ENCODE peak calls at places on chromosomes 1 and 21, in four cellular contexts. R is fibroblast of pulmonary artery, J is left ventricle myocardium inferior, B is prostate gland. I is an unnamed sample.

GRCh38 chr1:154752273-154753030 is 117.6 kb downstream of the KCNN3 start:
- DNase-seq in R (no peak), J (no peak), B (no peak), I (no peak)

GRCh38 chr1:54255026-54255425 is 55.1 kb downstream of the MRPL37 start:
- DNase-seq in J (no peak), B (no peak), R (peak; percentile 15), I (no peak)

GRCh38 chr1:162145966-162146696 is 76.6 kb downstream of the NOS1AP start:
- DNase-seq in R (no peak), B (no peak), J (no peak), I (no peak)

GRCh38 chr1:29516063-29516820 is 279.9 kb downstream of the PTPRU start:
- DNase-seq in B (no peak), J (no peak), R (no peak), I (no peak)

GRCh38 chr1:176595217-176595616 is 132.2 kb downstream of the PAPPA2 start:
- DNase-seq in B (no peak), J (no peak), R (no peak), I (no peak)

GRCh38 chr1:43432171-43432860 is 21.4 kb downstream of the HYI start:
- DNase-seq in R (no peak), J (no peak), B (no peak), I (no peak)

GRCh38 chr1:6300342-6301141 is 39.6 kb upstream of the GPR153 start:
- DNase-seq in R (no peak), B (no peak), J (no peak), I (peak; percentile 80)

GRCh38 chr1:221620437-221621384 is 121.2 kb downstream of the DUSP10 start:
- DNase-seq in B (no peak), R (peak; percentile 20), J (no peak), I (peak; percentile 47)

GRCh38 chr1:7478142-7478796 is 292.8 kb upstream of the VAMP3 start:
- DNase-seq in R (no peak), J (no peak), B (no peak), I (no peak)

GRCh38 chr1:165840419-165840818 is 13.0 kb downstream of the UCK2 start:
- DNase-seq in B (no peak), R (no peak), J (no peak), I (no peak)

GRCh38 chr1:117392776-117393175 is 25.5 kb downstream of the MAN1A2 start:
- DNase-seq in B (no peak), R (no peak), J (no peak), I (no peak)

GRCh38 chr1:208298593-208299233 is 54.5 kb upstream of the PLXNA2 start:
- DNase-seq in B (peak; percentile 89), J (no peak), R (no peak), I (no peak)

GRCh38 chr1:160021376-160022074 is 10.3 kb downstream of the PIGM start:
- DNase-seq in J (no peak), B (no peak), R (no peak), I (no peak)

GRCh38 chr1:232805269-232806070 is at the start of gene MAP10:
- DNase-seq in R (peak; percentile 81), J (peak; percentile 77), B (peak; percentile 22), I (peak; percentile 45)

GRCh38 chr21:26966978-26967913 is at the start of gene ADAMTS5:
- DNase-seq in B (peak; percentile 5), J (peak; percentile 51), R (peak; percentile 64), I (peak; percentile 47)

GRCh38 chr1:230359992-230360391 is 66.1 kb downstream of the PGBD5 start:
- DNase-seq in R (no peak), B (peak; percentile 20), J (no peak), I (peak; percentile 65)

GRCh38 chr1:203163891-203164635 is 11.6 kb downstream of the MYBPH start:
- DNase-seq in B (no peak), R (no peak), J (no peak), I (no peak)

GRCh38 chr1:221316491-221317056 is 425.3 kb downstream of the DUSP10 start:
- DNase-seq in J (no peak), R (peak; percentile 36), B (no peak), I (peak; percentile 16)

GRCh38 chr1:22325531-22326371 is 125.9 kb upstream of the ZBTB40 start:
- DNase-seq in B (no peak), J (no peak), R (no peak), I (no peak)

GRCh38 chr1:50047916-50048694 is 24.4 kb upstream of the AGBL4 start:
- DNase-seq in R (no peak), B (no peak), J (no peak), I (no peak)

GRCh38 chr1:67542747-67543146 is 112.5 kb upstream of the SERBP1 start:
- DNase-seq in B (no peak), R (no peak), J (no peak), I (no peak)

GRCh38 chr1:8739377-8739776 is 78.1 kb downstream of the RERE start:
- DNase-seq in B (no peak), R (no peak), J (no peak), I (no peak)

GRCh38 chr1:164137273-164137947 is 421.6 kb upstream of the PBX1 start:
- DNase-seq in B (no peak), R (no peak), J (no peak), I (no peak)

GRCh38 chr21:45846373-45847160 is 135.0 kb upstream of the COL6A1 start:
- DNase-seq in R (peak; percentile 48), J (peak; percentile 43), B (peak; percentile 72), I (no peak)

GRCh38 chr1:3691421-3692204 is 39.3 kb downstream of the TP73 start:
- DNase-seq in R (no peak), J (no peak), B (no peak), I (no peak)

GRCh38 chr1:60970081-60970509 is 112.3 kb upstream of the NFIA start:
- DNase-seq in B (no peak), R (peak; percentile 53), J (no peak), I (peak; percentile 42)

GRCh38 chr1:233722212-233722979 is 108.5 kb downstream of the KCNK1 start:
- DNase-seq in R (no peak), J (no peak), B (no peak), I (no peak)

GRCh38 chr1:198699167-198700015 is 60.6 kb downstream of the PTPRC start:
- DNase-seq in R (peak; percentile 51), J (no peak), B (peak; percentile 37), I (peak; percentile 81)

GRCh38 chr1:153390938-153391710 is at the start of gene S100A8:
- DNase-seq in J (peak; percentile 81), R (peak; percentile 2), B (peak; percentile 19), I (peak; percentile 82)

GRCh38 chr1:9465640-9466039 is 73.6 kb upstream of the SLC25A33 start:
- DNase-seq in B (no peak), J (no peak), R (no peak), I (no peak)

GRCh38 chr1:60281360-60281932 is 207.9 kb upstream of the C1orf87 start:
- DNase-seq in R (peak; percentile 87), J (peak; percentile 34), B (peak; percentile 63), I (peak; percentile 87)

GRCh38 chr21:35352066-35352770 is 303.1 kb upstream of the RUNX1 start:
- DNase-seq in R (peak; percentile 75), B (no peak), J (no peak), I (peak; percentile 89)

GRCh38 chr1:66605419-66605997 is 71.6 kb downstream of the SGIP1 start:
- DNase-seq in R (no peak), J (no peak), B (no peak), I (no peak)

GRCh38 chr1:161046574-161047167 is 894 bp upstream of the USF1 start:
- DNase-seq in J (no peak), R (no peak), B (no peak), I (no peak)

GRCh38 chr1:89179343-89179742 is 3.5 kb upstream of the GBP7 start:
- DNase-seq in J (no peak), R (no peak), B (no peak), I (no peak)
- H3K4me3 ChIP-seq in J (no peak overlapping the region), R (no peak overlapping the region), B (no peak overlapping the region), I (no peak overlapping the region)

GRCh38 chr1:27351541-27352107 is 9.8 kb downstream of the SYTL1 start:
- DNase-seq in B (no peak), R (no peak), J (no peak), I (no peak)

GRCh38 chr1:27346991-27347627 is 5.3 kb downstream of the SYTL1 start:
- DNase-seq in R (no peak), J (no peak), B (no peak), I (peak; percentile 50)

GRCh38 chr1:27350673-27351540 is 9.1 kb downstream of the SYTL1 start:
- DNase-seq in R (no peak), B (no peak), J (peak; percentile 67), I (no peak)

GRCh38 chr1:27349784-27350672 is 8.2 kb downstream of the SYTL1 start:
- DNase-seq in B (peak; percentile 73), J (peak; percentile 59), R (peak; percentile 76), I (peak; percentile 33)

DNA sequence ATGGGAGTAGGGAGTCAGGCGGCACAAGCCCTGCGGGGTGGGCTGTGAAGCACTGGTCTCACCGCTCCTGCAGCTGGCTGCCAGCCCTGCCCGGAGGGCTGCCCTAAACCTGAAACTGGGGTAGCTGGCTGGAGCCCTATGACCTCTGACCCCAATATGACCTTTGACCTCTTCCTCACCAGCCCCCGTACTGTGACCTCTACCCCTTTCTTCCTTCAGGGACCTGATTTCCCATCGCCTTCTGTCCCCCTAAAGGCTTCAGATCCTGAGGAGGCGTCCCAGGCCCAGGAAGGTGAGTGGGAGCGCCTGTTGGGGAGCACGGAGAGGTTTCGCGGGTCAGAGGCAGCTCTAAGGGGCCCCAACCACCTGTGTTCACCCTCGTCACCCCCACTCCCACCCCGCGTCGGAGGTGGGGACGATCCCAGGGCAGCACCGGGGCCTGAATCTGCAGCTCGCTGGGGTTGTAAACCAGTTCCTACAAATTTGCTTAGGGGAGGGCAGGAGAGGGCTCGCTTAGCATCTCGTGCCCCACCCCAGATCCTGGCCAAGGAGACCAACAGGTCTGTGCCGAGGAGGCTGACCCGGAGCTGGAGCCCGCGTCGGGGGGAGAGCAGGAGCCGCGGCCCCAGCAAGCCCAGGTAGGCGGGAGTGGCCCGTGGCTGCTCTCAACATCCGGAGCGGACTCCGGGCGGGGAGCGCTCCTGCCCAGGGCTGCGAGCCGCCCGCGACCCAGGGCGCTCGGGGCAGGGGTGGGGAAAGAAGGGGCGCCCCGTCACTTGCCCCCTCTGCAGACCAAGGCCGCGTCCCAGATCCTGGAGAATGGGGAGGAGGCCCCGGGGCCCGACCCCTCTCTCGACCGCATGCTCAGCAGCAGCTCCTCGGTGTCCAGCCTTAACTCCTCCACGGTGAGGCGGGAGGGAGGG is 7.3 kb downstream of the SYTL1 start:
- DNase-seq in B (peak; percentile 90), R (no peak), J (no peak), I (peak; percentile 79)
- H3K4me3 ChIP-seq in B (peak overlapping the region; percentile 43), R (peak overlapping the region; percentile 43), J (peak overlapping the region; percentile 69), I (peak overlapping the region; percentile 5)

DNA sequence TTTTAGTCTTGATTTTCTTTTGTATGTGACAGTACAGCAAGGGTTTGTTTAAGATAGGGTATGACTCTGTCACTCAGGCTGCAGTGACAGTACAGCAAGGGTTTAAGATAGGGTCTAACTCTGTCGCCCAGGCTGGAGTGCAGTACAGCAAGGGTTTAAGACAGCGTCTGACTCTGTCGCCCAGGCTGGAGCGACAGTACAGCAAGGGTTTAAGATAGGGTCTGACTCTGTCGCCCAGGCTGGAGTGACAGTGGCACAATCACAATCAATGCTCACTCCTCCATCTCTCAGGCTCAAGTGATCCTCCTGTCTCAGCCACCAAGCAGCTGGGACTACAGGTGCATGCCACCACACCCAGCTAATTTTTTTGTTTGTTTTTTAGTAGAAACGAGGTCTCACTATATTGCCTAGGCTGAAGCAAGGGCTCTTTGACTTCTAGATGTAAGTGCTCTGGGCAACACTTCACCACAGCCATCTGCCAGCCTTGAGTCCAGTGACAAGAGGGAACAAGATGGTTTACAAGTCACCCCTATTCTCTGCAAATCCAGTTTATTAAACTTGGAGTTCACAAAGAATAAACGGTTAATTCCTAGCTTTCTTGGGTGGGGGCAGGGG is 965 bp upstream of the SH2D5 start:
- DNase-seq in B (no peak), J (no peak), R (no peak), I (no peak)
- H3K4me3 ChIP-seq in B (no peak overlapping the region), J (peak overlapping the region; percentile 76), R (no peak overlapping the region), I (no peak overlapping the region)

GRCh38 chr1:211330282-211330936 is 3.8 kb downstream of the TRAF5 start:
- DNase-seq in J (no peak), R (no peak), B (no peak), I (no peak)
- H3K4me3 ChIP-seq in J (no peak overlapping the region), R (no peak overlapping the region), B (no peak overlapping the region), I (no peak overlapping the region)

GRCh38 chr1:234925440-234926251 is 203.0 kb downstream of the TOMM20 start:
- DNase-seq in J (no peak), R (peak; percentile 97), B (peak; percentile 50), I (peak; percentile 99)
- H3K4me3 ChIP-seq in J (no peak overlapping the region), R (no peak overlapping the region), B (no peak overlapping the region), I (no peak overlapping the region)

I was measured in bronchial epithelial cell.